ENCODE peak calls at places on chromosomes 16 and 17, in four cellular contexts. F, R, I and W are unnamed samples.

GRCh38 chr16:12677472-12677871 is 126.2 kb downstream of the CPPED1 start:
- DNase-seq in F (no peak), R (no peak), I (no peak), W (peak)

GRCh38 chr17:44272321-44272951 is 4.5 kb upstream of the SLC4A1 start:
- DNase-seq in F (no peak), R (no peak), I (no peak), W (no peak)

GRCh38 chr16:65323655-65324237 is 201.9 kb upstream of the CDH11 start:
- DNase-seq in F (no peak), R (no peak), I (no peak), W (peak)

GRCh38 chr16:79076039-79076767 is 524.3 kb downstream of the MAF start:
- DNase-seq in F (no peak), R (no peak), I (no peak), W (no peak)

GRCh38 chr17:77400445-77400870 is 259.7 kb downstream of the SEC14L1 start:
- DNase-seq in F (peak), R (no peak), I (peak), W (peak)

GRCh38 chr17:1422907-1423306 is 22.9 kb upstream of the YWHAE start:
- DNase-seq in F (peak), R (no peak), I (no peak), W (no peak)

GRCh38 chr16:23999663-24000062 is 163.9 kb downstream of the PRKCB start:
- DNase-seq in F (no peak), R (no peak), I (no peak), W (no peak)

GRCh38 chr17:81868674-81869220 is 2.4 kb downstream of the ARHGDIA start:
- DNase-seq in F (peak), R (peak), I (peak), W (no peak)

GRCh38 chr16:20409398-20410152 is at the start of gene ACSM5:
- DNase-seq in F (no peak), R (no peak), I (no peak), W (no peak)

GRCh38 chr17:17525331-17525730 is 29.1 kb upstream of the RASD1 start:
- DNase-seq in F (no peak), R (no peak), I (no peak), W (no peak)

GRCh38 chr16:71354156-71354555 is 4.4 kb upstream of the CALB2 start:
- DNase-seq in F (no peak), R (no peak), I (no peak), W (no peak)

GRCh38 chr17:38885728-38886642 is 16.1 kb downstream of the LASP1 start:
- DNase-seq in F (peak), R (no peak), I (peak), W (no peak)

GRCh38 chr17:850828-851759 is 68.9 kb downstream of the MRM3 start:
- DNase-seq in F (peak), R (no peak), I (peak), W (no peak)

GRCh38 chr17:80097307-80097630 is 4.1 kb upstream of the GAA start:
- DNase-seq in F (no peak), R (no peak), I (no peak), W (no peak)

GRCh38 chr17:80095038-80095843 is 6.1 kb upstream of the GAA start:
- DNase-seq in F (no peak), R (no peak), I (no peak), W (no peak)

GRCh38 chr17:80096531-80097306 is 4.7 kb upstream of the GAA start:
- DNase-seq in F (no peak), R (no peak), I (no peak), W (no peak)

GRCh38 chr17:80092959-80093358 is 8.4 kb upstream of the GAA start:
- DNase-seq in F (no peak), R (no peak), I (no peak), W (no peak)

DNA sequence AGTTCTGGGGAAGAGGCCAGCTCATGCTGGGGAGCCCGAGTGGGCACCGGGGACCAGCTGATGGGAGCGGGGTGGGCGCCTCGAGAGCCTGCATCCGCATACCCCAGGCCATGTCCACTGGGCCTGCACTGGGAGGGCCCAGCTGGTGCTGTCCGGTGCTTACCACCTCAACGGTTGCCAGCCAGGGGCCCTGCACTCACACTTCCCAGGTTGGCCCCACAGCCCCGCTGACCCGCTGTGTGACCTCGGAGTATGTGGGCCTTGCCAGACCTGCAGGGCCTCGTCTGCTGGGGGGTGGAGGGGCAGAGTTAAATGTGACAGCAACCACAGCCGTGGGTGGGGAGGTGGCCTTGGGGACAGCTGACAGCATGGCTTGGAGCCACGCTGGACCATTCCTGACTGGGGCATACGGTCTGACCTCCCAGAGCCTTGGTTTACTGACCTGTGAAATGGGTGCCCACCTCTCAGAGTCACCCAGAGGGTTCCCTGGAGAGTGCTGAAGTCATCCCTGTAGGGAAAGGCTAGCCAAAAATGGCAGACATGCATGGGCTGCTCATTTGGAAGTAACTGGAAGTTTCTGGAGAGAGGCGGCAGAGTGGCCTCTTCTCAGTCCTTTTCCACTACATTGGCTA is 5.4 kb upstream of the GAA start:
- DNase-seq in F (no peak), R (no peak), I (no peak), W (no peak)
- H2AFZ ChIP-seq in F (no peak), R (no peak), I (no peak), W (no peak)

DNA sequence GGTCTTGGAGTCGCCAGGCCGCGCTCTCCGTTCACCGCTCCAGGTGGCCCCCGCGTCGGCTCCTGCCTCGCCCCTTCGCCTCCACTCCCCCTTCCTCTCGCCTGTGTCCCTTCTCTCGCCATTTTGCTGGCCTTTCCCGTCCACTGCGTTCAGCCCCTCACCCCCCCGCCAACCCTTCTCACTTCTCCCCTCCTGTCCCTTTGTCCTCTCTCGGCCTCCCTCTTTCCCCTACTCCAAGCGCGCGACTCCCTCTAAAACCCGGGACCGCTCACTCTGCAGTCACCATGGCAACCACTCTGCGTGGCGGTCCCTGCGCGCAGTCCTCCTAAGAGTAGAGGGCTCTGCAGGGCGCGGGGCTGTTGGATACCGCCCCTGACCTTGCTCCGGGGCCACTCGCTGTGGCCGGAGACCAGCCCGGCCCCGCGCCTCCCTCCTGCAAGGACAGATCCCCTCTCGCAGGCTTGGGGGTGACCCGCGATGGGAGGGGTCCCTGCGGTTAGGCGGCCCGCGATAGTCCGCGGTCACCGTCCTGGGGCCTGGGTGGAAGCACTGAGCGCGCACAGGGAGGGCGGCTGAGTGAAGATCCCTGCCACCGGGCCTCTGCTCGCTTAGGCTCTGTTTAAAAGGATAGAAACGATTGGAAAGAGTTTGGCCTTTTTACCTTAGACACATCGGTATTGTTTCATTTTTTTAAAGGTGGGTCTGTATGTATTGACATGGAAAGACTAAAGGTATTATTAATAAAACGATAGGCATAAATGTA is 454 bp downstream of the CCDC40 start:
- DNase-seq in F (peak), R (no peak), I (peak), W (peak)
- TF ChIP-seq EZH2 in F (no peak), R (no peak), I (no peak), W (peak)

DNA sequence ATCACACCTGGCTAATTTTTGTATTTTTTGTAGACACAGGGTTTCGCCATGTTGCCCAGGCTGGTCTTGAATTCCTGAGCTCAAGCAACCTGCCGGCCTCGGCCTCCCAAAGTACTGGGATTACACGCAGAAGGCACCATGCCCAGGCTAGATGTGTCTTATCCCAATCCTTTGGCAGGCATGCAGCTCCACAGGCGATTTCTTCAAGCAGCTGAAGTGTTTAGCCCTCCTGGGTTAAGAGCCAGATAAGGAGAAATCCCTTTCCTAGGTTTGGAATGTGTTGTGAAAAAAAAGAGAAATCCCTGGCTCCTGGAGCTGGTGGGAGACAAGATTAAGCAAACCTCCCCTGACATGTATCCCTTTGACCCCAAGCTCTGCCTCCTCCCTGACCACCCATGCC is 2.1 kb upstream of the NHERF1 start:
- DNase-seq in F (no peak), R (no peak), I (peak), W (no peak)
- H2AFZ ChIP-seq in F (no peak), R (no peak), I (no peak), W (no peak)

GRCh38 chr16:1155353-1156110 is 2.6 kb downstream of the CACNA1H start:
- DNase-seq in F (no peak), R (no peak), I (no peak), W (no peak)

GRCh38 chr16:1154291-1154886 is 1.5 kb downstream of the CACNA1H start:
- DNase-seq in F (no peak), R (no peak), I (peak), W (no peak)

GRCh38 chr16:1153480-1154160 is 714 bp downstream of the CACNA1H start:
- DNase-seq in F (no peak), R (no peak), I (peak), W (no peak)

GRCh38 chr16:1156111-1156982 is 3.4 kb downstream of the CACNA1H start:
- DNase-seq in F (no peak), R (no peak), I (no peak), W (no peak)

DNA sequence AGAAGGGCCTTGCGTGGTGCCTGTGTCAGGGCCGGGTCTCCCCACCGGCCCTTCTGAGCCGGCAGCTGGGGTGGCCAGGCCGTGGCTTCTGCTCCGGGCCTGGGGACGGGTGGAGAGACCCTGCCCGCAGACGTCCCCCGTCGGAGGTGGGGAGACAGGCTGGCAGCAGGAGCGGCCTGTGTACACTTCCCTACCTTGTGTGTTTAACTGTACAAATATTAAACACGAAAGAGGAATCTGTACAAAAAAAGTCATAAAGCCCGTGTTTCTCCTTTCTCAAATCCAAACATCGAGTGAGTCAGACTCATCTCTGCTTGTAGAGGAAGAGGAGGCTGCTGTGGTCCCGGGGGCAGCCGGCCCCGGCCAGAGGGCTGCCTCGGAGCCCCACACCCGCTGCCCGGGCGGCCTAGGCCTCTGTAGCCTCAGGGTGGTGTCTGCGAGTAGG is 2.0 kb downstream of the CACNA1H start:
- DNase-seq in F (no peak), R (no peak), I (no peak), W (no peak)
- TF ChIP-seq EZH2 in F (no peak), R (no peak), I (no peak), W (no peak)